ENCODE peak calls at places on chromosomes 12 and 14, in eight cellular contexts. M is left ventricle myocardium inferior; A is HFF-Myc; Z is IMR-90; P is naive thymus-derived CD4-positive, alpha-beta T cell; Y is lower leg skin; T is OCI-LY7; I is Peyer's patch. W is an unnamed sample.

GRCh38 chr12:6750506-6750905 is 2.4 kb downstream of the MLF2 start:
- DNase-seq in P (no peak), Z (no peak), T (no peak), M (no peak), A (no peak), Y (no peak), I (no peak), W (no peak)

GRCh38 chr12:67070307-67070600 is 198.9 kb upstream of the CAND1 start:
- DNase-seq in A (no peak), I (no peak), P (no peak), Y (no peak), M (no peak), T (no peak), Z (no peak), W (no peak)

GRCh38 chr14:104123879-104124278 is 14.5 kb upstream of the KIF26A start:
- DNase-seq in I (no peak), Y (no peak), T (no peak), M (no peak), P (no peak), A (no peak), Z (no peak), W (no peak)

GRCh38 chr12:104935892-104936291 is 22.2 kb downstream of the SLC41A2 start:
- DNase-seq in I (no peak), Y (no peak), P (no peak), M (no peak), T (no peak), Z (no peak), A (no peak), W (no peak)

GRCh38 chr14:92513204-92513965 is at the start of gene RIN3:
- DNase-seq in P (no peak), T (no peak), Y (peak; percentile 91), I (peak; percentile 72), M (peak; percentile 58), A (no peak), Z (peak; percentile 65), W (no peak)

GRCh38 chr12:103673891-103674375 is 86.9 kb downstream of the STAB2 start:
- DNase-seq in Z (no peak), T (no peak), I (peak; percentile 84), M (no peak), A (no peak), Y (no peak), P (no peak), W (no peak)

GRCh38 chr14:102055181-102055901 is 31.5 kb downstream of the HSP90AA1 start:
- DNase-seq in P (no peak), T (no peak), I (no peak), Y (no peak), A (no peak), M (no peak), Z (peak; percentile 83), W (no peak)

GRCh38 chr12:49583361-49584094 is 15.6 kb upstream of the MCRS1 start:
- DNase-seq in A (no peak), T (no peak), P (no peak), Z (peak; percentile 44), M (no peak), I (no peak), Y (peak; percentile 52), W (no peak)

GRCh38 chr14:67856806-67857205 is 37.2 kb downstream of the RAD51B start:
- DNase-seq in Y (no peak), M (no peak), Z (peak; percentile 24), T (no peak), A (no peak), P (no peak), I (no peak), W (no peak)

GRCh38 chr14:99737956-99738667 is 54.0 kb downstream of the CYP46A1 start:
- DNase-seq in Y (no peak), A (no peak), P (no peak), T (no peak), M (no peak), I (no peak), Z (no peak), W (no peak)

GRCh38 chr12:124388679-124389536 is 94.0 kb downstream of the RFLNA start:
- DNase-seq in P (peak; percentile 63), A (no peak), M (peak; percentile 90), I (peak; percentile 92), T (no peak), Z (peak; percentile 85), Y (peak; percentile 98), W (peak; percentile 52)

GRCh38 chr14:100199240-100199860 is 39.6 kb upstream of the YY1 start:
- DNase-seq in Z (no peak), P (no peak), A (no peak), I (no peak), M (no peak), T (no peak), Y (no peak), W (no peak)

GRCh38 chr12:69161835-69162234 is 77.5 kb upstream of the CPSF6 start:
- DNase-seq in T (no peak), M (no peak), I (no peak), Z (no peak), Y (no peak), A (no peak), P (peak; percentile 19), W (peak; percentile 67)

GRCh38 chr12:21831671-21832357 is 57.3 kb upstream of the KCNJ8 start:
- DNase-seq in M (peak; percentile 19), P (no peak), Y (no peak), I (peak; percentile 46), Z (peak; percentile 61), T (no peak), A (no peak), W (no peak)

GRCh38 chr14:47549886-47550285 is 125.5 kb downstream of the MDGA2 start:
- DNase-seq in Z (no peak), Y (no peak), I (no peak), M (no peak), P (no peak), T (no peak), A (no peak), W (no peak)

GRCh38 chr12:112015938-112016337 is 2.7 kb downstream of the ERP29 start:
- DNase-seq in Z (no peak), Y (no peak), T (no peak), M (no peak), I (no peak), A (no peak), P (no peak), W (no peak)
- H3K4me3 ChIP-seq in Z (no peak overlapping the region), Y (no peak overlapping the region), T (no peak overlapping the region), M (no peak overlapping the region), I (no peak overlapping the region), A (no peak overlapping the region), P (no peak overlapping the region), W (no peak overlapping the region)

DNA sequence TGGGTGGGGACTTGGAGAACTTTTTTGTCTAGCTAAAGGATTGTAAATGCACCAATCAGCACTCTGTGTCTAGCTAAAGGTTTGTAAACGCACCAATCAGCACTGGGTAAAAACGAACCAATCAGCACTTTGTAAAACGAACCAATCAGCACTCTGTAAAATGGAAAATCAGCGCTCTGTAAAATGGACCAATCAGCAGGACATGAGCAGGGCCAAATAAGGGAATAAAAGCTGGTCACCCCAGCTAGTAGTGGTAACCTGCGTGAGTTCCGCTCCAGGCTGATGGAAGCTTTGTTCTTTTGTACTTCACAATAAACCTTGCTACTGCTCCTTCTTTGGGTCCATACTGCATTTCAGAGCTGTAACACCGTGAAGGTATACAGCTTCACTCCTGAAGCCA is 1.6 kb upstream of the ACOT2 start:
- DNase-seq in M (no peak), I (no peak), A (no peak), T (no peak), P (no peak), Z (no peak), Y (no peak), W (no peak)
- H3K4me3 ChIP-seq in M (peak overlapping the region; percentile 76), I (peak overlapping the region; percentile 58), A (no peak overlapping the region), T (no peak overlapping the region), P (peak overlapping the region; percentile 73), Z (no peak overlapping the region), Y (no peak overlapping the region), W (no peak overlapping the region)

DNA sequence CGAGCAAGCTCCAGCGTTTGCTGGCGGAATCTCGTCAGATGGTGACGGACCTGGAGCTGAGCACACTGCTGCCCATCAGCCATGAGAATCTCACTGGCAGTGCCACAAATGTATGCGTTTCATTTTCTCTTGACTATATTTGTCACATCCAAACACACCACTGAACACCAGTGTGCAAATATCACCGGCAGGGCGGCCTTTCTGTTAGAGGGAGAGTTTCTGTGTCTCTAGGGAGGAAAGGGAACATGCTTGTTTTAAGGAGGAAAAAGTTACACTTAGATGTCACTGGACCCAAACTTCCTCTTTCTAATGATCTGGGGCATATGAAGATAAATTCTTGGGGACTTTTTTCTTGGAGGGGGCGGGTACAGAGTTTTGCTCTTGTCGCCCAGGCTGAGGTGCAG is 21.9 kb upstream of the HIP1R start:
- DNase-seq in P (no peak), T (peak; percentile 49), A (no peak), Y (no peak), M (no peak), I (peak; percentile 67), Z (no peak), W (no peak)
- H3K4me3 ChIP-seq in P (no peak overlapping the region), T (no peak overlapping the region), A (no peak overlapping the region), Y (no peak overlapping the region), M (no peak overlapping the region), I (no peak overlapping the region), Z (no peak overlapping the region), W (no peak overlapping the region)

GRCh38 chr12:27077586-27077985 is 4.8 kb downstream of the C12orf71 start:
- DNase-seq in I (no peak), Z (no peak), Y (no peak), M (no peak), A (no peak), P (no peak), T (no peak), W (no peak)
- H3K4me3 ChIP-seq in I (no peak overlapping the region), Z (no peak overlapping the region), Y (no peak overlapping the region), M (no peak overlapping the region), A (no peak overlapping the region), P (no peak overlapping the region), T (no peak overlapping the region), W (no peak overlapping the region)

W was measured in MM.1S.